ENCODE peak calls at places on chromosomes 3 and 15, in four cellular contexts. U, J, I and G are unnamed samples.

GRCh38 chr3:69822501-69822900 is 83.2 kb downstream of the MITF start:
- DNase-seq in U (peak), J (no peak), I (no peak), G (no peak)

GRCh38 chr15:78938608-78939488 is 6.0 kb downstream of the CTSH start:
- DNase-seq in U (no peak), J (no peak), I (no peak), G (no peak)

GRCh38 chr3:50172615-50173220 is 17.6 kb downstream of the SEMA3F start:
- DNase-seq in U (no peak), J (no peak), I (no peak), G (no peak)

GRCh38 chr15:96736384-96736783 is 405.9 kb downstream of the NR2F2 start:
- DNase-seq in U (no peak), J (no peak), I (no peak), G (no peak)

GRCh38 chr3:159266779-159267178 is 464.9 kb downstream of the MFSD1 start:
- DNase-seq in U (no peak), J (no peak), I (no peak), G (peak)

GRCh38 chr15:98518823-98519561 is 129.3 kb upstream of the IGF1R start:
- DNase-seq in U (peak), J (no peak), I (no peak), G (no peak)

GRCh38 chr3:99686955-99687612 is 48.7 kb downstream of the COL8A1 start:
- DNase-seq in U (peak), J (peak), I (no peak), G (peak)

GRCh38 chr15:39133201-39133600 is 447.7 kb upstream of the THBS1 start:
- DNase-seq in U (peak), J (no peak), I (no peak), G (no peak)

GRCh38 chr3:15390460-15390859 is 36.9 kb downstream of the METTL6 start:
- DNase-seq in U (no peak), J (peak), I (no peak), G (no peak)

GRCh38 chr15:49270541-49271421 is 100.7 kb downstream of the GALK2 start:
- DNase-seq in U (no peak), J (peak), I (peak), G (no peak)

GRCh38 chr3:122005033-122005565 is 16.9 kb downstream of the ILDR1 start:
- DNase-seq in U (no peak), J (no peak), I (no peak), G (no peak)

GRCh38 chr3:51581529-51581928 is 43.0 kb downstream of the RAD54L2 start:
- DNase-seq in U (no peak), J (no peak), I (no peak), G (no peak)

GRCh38 chr15:74400915-74401757 is 32.6 kb downstream of the SEMA7A start:
- DNase-seq in U (no peak), J (no peak), I (no peak), G (no peak)

GRCh38 chr3:155895379-155895900 is 25.0 kb downstream of the GMPS start:
- DNase-seq in U (no peak), J (no peak), I (no peak), G (no peak)

GRCh38 chr3:133934073-133934970 is 38.6 kb upstream of the RAB6B start:
- DNase-seq in U (no peak), J (no peak), I (no peak), G (no peak)

GRCh38 chr15:70240082-70240481 is 142.4 kb upstream of the TLE3 start:
- DNase-seq in U (no peak), J (no peak), I (no peak), G (no peak)

GRCh38 chr15:42094512-42094963 is at the start of gene PLA2G4D:
- DNase-seq in U (no peak), J (no peak), I (no peak), G (no peak)
- TF ChIP-seq CTCF in U (no peak), J (no peak), I (no peak), G (no peak)

GRCh38 chr3:141402476-141403171 is 34.3 kb downstream of the ZBTB38 start:
- DNase-seq in U (no peak), J (peak), I (peak), G (peak)
- TF ChIP-seq CTCF in U (no peak), J (peak), I (no peak), G (no peak)

GRCh38 chr3:112770026-112770626 is 76.5 kb downstream of the CD200R1L start:
- DNase-seq in U (no peak), J (peak), I (no peak), G (no peak)

GRCh38 chr3:112769624-112770023 is 77.0 kb downstream of the CD200R1L start:
- DNase-seq in U (no peak), J (no peak), I (no peak), G (no peak)

GRCh38 chr3:112767777-112768176 is 78.9 kb downstream of the CD200R1L start:
- DNase-seq in U (no peak), J (no peak), I (no peak), G (no peak)

GRCh38 chr3:112765531-112765930 is 81.1 kb downstream of the CD200R1L start:
- DNase-seq in U (no peak), J (no peak), I (no peak), G (no peak)

GRCh38 chr3:112767177-112767576 is 79.5 kb downstream of the CD200R1L start:
- DNase-seq in U (no peak), J (no peak), I (no peak), G (no peak)
- TF ChIP-seq CTCF in U (no peak), J (no peak), I (no peak), G (no peak)

GRCh38 chr15:77775373-77775772 is 142.7 kb upstream of the LINGO1 start:
- DNase-seq in U (no peak), J (no peak), I (no peak), G (no peak)
- TF ChIP-seq CTCF in U (no peak), J (no peak), I (no peak), G (no peak)

GRCh38 chr3:43257850-43258249 is 28.5 kb upstream of the SNRK start:
- DNase-seq in U (no peak), J (no peak), I (no peak), G (no peak)

GRCh38 chr3:43262194-43262593 is 24.1 kb upstream of the SNRK start:
- DNase-seq in U (no peak), J (no peak), I (no peak), G (no peak)

GRCh38 chr3:43256714-43257461 is 29.5 kb upstream of the SNRK start:
- DNase-seq in U (no peak), J (no peak), I (no peak), G (no peak)

GRCh38 chr3:43259626-43260025 is 26.7 kb upstream of the SNRK start:
- DNase-seq in U (no peak), J (no peak), I (no peak), G (no peak)

GRCh38 chr3:43260412-43260811 is 25.9 kb upstream of the SNRK start:
- DNase-seq in U (no peak), J (no peak), I (no peak), G (no peak)
- TF ChIP-seq CTCF in U (no peak), J (no peak), I (no peak), G (no peak)

GRCh38 chr3:85760342-85760741 is 801.6 kb downstream of the CADM2 start:
- DNase-seq in U (no peak), J (no peak), I (no peak), G (no peak)
- TF ChIP-seq CTCF in U (no peak), J (no peak), I (no peak), G (no peak)

DNA sequence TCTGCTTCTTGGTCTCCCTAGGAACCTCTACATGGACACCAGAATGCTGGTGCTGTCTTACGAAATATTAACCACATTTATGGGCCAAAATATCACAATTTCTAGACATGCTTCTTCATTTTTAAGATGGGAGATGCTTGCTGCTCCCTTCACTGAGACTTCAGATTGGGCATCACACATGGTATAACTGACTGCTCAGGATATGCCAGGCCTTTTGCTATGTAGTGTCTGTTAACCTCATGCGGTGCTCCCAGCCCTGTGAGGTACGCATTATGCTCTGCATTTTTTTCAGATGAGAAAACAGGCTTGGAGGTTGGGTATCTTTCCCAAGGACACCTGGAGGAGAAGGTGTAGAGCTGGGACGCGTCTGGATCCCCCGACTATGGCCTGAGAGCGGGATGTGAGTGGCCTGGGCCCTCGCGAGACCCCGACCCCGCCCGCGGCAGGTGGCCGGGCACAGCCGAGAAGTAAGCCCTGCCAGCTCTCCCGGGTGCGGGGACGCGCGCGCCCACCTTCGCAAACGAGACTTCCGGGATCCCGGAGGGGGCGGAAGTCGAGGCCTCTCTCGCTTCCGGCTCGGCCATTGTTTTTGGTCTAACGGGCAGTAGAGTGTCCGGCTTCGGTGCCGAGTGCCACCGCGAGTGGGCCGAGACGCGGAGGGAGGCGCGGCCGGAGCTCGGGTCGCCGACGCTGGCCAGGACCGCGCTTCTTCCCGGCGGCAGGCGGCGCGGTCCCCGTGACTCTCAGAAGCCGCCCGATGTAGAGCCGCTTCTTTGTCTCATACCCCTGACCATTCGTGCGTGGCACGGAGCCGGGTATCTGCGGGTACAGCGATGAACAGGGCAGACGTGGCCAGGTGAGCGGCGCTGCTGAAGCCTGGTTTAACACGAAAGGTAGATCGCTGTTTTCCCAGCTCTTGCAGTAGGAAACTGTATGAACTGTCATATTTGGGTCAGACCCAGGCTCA is at the start of gene ZKSCAN7:
- DNase-seq in U (no peak), J (peak), I (peak), G (peak)
- TF ChIP-seq CTCF in U (no peak), J (peak), I (no peak), G (no peak)